ENCODE peak calls at places on chromosomes 16 and 17, in four cellular contexts. G, X, K and U are unnamed samples.

GRCh38 chr17:7914771-7915610 is 1.1 kb downstream of the RNF227 start:
- DNase-seq in X (no peak), K (no peak), G (no peak), U (peak; percentile 52)

GRCh38 chr17:62724398-62725146 is 83.5 kb downstream of the MARCHF10 start:
- DNase-seq in G (no peak), K (no peak), X (no peak), U (no peak)

GRCh38 chr17:27743288-27743885 is 56.9 kb downstream of the NOS2 start:
- DNase-seq in G (no peak), X (no peak), K (no peak), U (no peak)

GRCh38 chr17:44689492-44690217 is at the start of gene CCDC43:
- DNase-seq in G (peak; percentile 90), X (peak; percentile 95), K (peak; percentile 96), U (peak; percentile 72)

GRCh38 chr16:2963611-2964415 is at the start of gene KREMEN2:
- DNase-seq in K (peak; percentile 74), X (peak; percentile 54), G (no peak), U (no peak)

GRCh38 chr17:10614536-10615155 is 42.5 kb downstream of the MYH3 start:
- DNase-seq in G (no peak), K (peak; percentile 72), X (no peak), U (no peak)

GRCh38 chr17:49575524-49576120 is at the start of gene NXPH3:
- DNase-seq in G (peak; percentile 60), K (peak; percentile 82), X (peak; percentile 78), U (no peak)

GRCh38 chr17:56639517-56639916 is 46.0 kb downstream of the NOG start:
- DNase-seq in G (no peak), K (no peak), X (no peak), U (no peak)

GRCh38 chr16:46822270-46822669 is 8.7 kb downstream of the C16orf87 start:
- DNase-seq in G (no peak), X (no peak), K (no peak), U (no peak)

GRCh38 chr16:51276335-51276734 is 125.3 kb upstream of the SALL1 start:
- DNase-seq in K (no peak), X (no peak), G (no peak), U (no peak)

GRCh38 chr16:11052080-11052808 is 107.9 kb downstream of the CLEC16A start:
- DNase-seq in X (peak; percentile 65), K (no peak), G (no peak), U (no peak)

GRCh38 chr16:87295259-87295658 is 21.9 kb downstream of the C16orf95 start:
- DNase-seq in X (no peak), K (no peak), G (no peak), U (no peak)

GRCh38 chr17:45668316-45668715 is 115.8 kb upstream of the CRHR1 start:
- DNase-seq in K (no peak), X (peak; percentile 23), G (no peak), U (no peak)

GRCh38 chr17:67441052-67441738 is 64.1 kb downstream of the PITPNC1 start:
- DNase-seq in X (no peak), G (peak; percentile 30), K (no peak), U (no peak)

GRCh38 chr17:80704381-80704819 is 159.8 kb downstream of the RPTOR start:
- DNase-seq in G (no peak), K (no peak), X (no peak), U (no peak)

GRCh38 chr16:10610499-10611184 is 30.2 kb upstream of the EMP2 start:
- DNase-seq in K (no peak), X (no peak), G (no peak), U (no peak)

GRCh38 chr16:86632206-86632605 is 53.9 kb downstream of the FOXL1 start:
- DNase-seq in K (no peak), X (no peak), G (no peak), U (no peak)

GRCh38 chr17:37312137-37312923 is 63.5 kb upstream of the C17orf78 start:
- DNase-seq in G (no peak), X (no peak), K (no peak), U (no peak)

GRCh38 chr17:50055426-50056216 is at the start of gene ITGA3:
- DNase-seq in K (peak; percentile 80), G (peak; percentile 88), X (peak; percentile 90), U (no peak)

GRCh38 chr16:88941933-88942909 is 34.8 kb downstream of the CBFA2T3 start:
- DNase-seq in K (peak; percentile 78), X (peak; percentile 76), G (peak; percentile 50), U (no peak)

GRCh38 chr17:31541559-31541958 is 150.1 kb downstream of the RAB11FIP4 start:
- DNase-seq in K (no peak), X (no peak), G (no peak), U (no peak)

GRCh38 chr17:14871921-14872320 is 393.2 kb downstream of the PMP22 start:
- DNase-seq in K (no peak), X (no peak), G (no peak), U (no peak)

GRCh38 chr17:27782791-27783206 is 17.5 kb downstream of the NOS2 start:
- DNase-seq in G (peak; percentile 38), X (peak; percentile 53), K (no peak), U (no peak)

GRCh38 chr17:73690581-73691135 is 46.4 kb upstream of the SDK2 start:
- DNase-seq in K (peak; percentile 44), X (no peak), G (peak; percentile 17), U (no peak)

GRCh38 chr16:77613115-77613514 is 109.2 kb upstream of the NUDT7 start:
- DNase-seq in G (no peak), K (no peak), X (no peak), U (no peak)

GRCh38 chr17:44830359-44831269 is 527 bp upstream of the GJC1 start:
- DNase-seq in K (no peak), G (no peak), X (no peak), U (no peak)

GRCh38 chr17:73042809-73043685 is 49.4 kb downstream of the SLC39A11 start:
- DNase-seq in G (no peak), X (no peak), K (no peak), U (no peak)

GRCh38 chr17:81494984-81495383 is 17.6 kb downstream of the ACTG1 start:
- DNase-seq in G (no peak), X (no peak), K (no peak), U (no peak)

GRCh38 chr16:11632455-11632921 is 35.8 kb upstream of the SNN start:
- DNase-seq in G (no peak), K (peak; percentile 36), X (peak; percentile 75), U (peak; percentile 59)

GRCh38 chr16:22055881-22056280 is 36.5 kb upstream of the VWA3A start:
- DNase-seq in K (peak; percentile 14), X (no peak), G (no peak), U (no peak)

GRCh38 chr17:77834170-77835115 is 124.1 kb upstream of the TNRC6C start:
- DNase-seq in G (peak; percentile 52), K (no peak), X (peak; percentile 80), U (no peak)

GRCh38 chr16:2987854-2988253 is 7.6 kb upstream of the PKMYT1 start:
- DNase-seq in G (no peak), K (no peak), X (no peak), U (no peak)

GRCh38 chr17:77247048-77247541 is 106.3 kb downstream of the SEC14L1 start:
- DNase-seq in G (peak; percentile 81), K (peak; percentile 98), X (peak; percentile 91), U (peak; percentile 77)

GRCh38 chr16:12214509-12214908 is 238.0 kb downstream of the SNX29 start:
- DNase-seq in K (no peak), X (no peak), G (no peak), U (no peak)

GRCh38 chr16:3020604-3021448 is 658 bp downstream of the TNFRSF12A start:
- DNase-seq in G (peak; percentile 88), X (peak; percentile 89), K (peak; percentile 85), U (peak; percentile 27)

GRCh38 chr16:14652726-14653125 is 20.0 kb downstream of the BFAR start:
- DNase-seq in K (no peak), G (no peak), X (no peak), U (no peak)

GRCh38 chr16:27242868-27243590 is 25.5 kb downstream of the NSMCE1 start:
- DNase-seq in X (peak; percentile 66), K (peak; percentile 49), G (no peak), U (no peak)

GRCh38 chr16:68733570-68733969 is 3.5 kb upstream of the CDH1 start:
- DNase-seq in K (no peak), X (no peak), G (no peak), U (no peak)

GRCh38 chr16:68734782-68735181 is 2.3 kb upstream of the CDH1 start:
- DNase-seq in K (no peak), G (no peak), X (no peak), U (no peak)

GRCh38 chr16:68737730-68738590 is 868 bp downstream of the CDH1 start:
- DNase-seq in K (peak; percentile 33), G (peak; percentile 65), X (peak; percentile 81), U (no peak)

GRCh38 chr16:68737046-68737729 is at the start of gene CDH1:
- DNase-seq in G (peak; percentile 93), K (peak; percentile 59), X (peak; percentile 94), U (no peak)

GRCh38 chr16:68736561-68736960 is 531 bp upstream of the CDH1 start:
- DNase-seq in X (no peak), G (no peak), K (no peak), U (no peak)
- TF ChIP-seq CTCF in X (no peak), G (no peak), K (no peak), U (no peak)

DNA sequence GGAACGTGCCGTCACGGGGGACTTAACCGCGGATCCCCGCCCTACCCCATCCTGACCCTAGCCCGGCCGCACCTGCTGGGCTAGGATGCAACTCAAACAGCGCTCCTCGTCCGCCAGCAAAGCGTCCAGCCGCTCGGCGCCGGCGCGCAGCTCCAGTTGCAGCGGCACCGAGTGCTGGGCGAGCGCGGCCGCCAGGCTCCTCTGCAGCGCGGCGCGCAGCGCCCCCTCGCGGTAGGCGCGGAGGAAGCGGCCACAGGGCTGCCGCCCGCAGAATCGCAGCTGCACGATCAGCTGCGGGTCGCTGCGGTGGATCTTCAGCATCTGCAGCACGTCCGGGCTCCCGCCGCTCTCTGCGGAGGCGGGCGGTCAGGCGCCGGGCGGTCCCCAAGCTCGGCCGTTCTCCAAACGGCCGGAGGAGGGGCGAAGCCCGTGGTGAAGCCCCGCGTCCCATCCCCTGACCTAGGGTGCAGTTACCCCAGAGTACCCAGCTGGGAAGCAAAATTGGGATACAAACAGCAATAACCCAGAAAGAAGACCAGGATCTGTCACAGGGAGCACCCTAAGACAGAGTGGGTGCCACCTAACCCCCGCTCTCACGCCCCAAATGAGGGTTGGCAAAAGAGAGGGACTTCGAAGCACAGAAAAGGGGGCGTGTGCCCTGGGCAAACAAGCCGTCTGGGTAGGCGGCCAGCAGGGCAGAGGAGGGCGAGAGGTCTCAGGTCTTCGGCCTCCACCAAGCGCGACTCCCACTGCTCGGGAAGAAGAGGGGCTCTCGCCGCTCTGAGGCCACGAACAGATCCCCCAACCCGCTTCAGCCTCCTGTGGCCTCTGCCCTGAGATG is 4.2 kb downstream of the TRADD start:
- DNase-seq in X (peak; percentile 85), G (peak; percentile 76), K (peak; percentile 93), U (peak; percentile 58)
- TF ChIP-seq CTCF in X (peak; percentile 99), G (peak; percentile 96), K (peak; percentile 96), U (peak; percentile 99)

GRCh38 chr17:12342609-12343248 is 322.1 kb downstream of the MAP2K4 start:
- DNase-seq in K (peak; percentile 52), G (no peak), X (no peak), U (no peak)
- TF ChIP-seq CTCF in K (peak; percentile 48), G (no peak), X (peak; percentile 45), U (no peak)

DNA sequence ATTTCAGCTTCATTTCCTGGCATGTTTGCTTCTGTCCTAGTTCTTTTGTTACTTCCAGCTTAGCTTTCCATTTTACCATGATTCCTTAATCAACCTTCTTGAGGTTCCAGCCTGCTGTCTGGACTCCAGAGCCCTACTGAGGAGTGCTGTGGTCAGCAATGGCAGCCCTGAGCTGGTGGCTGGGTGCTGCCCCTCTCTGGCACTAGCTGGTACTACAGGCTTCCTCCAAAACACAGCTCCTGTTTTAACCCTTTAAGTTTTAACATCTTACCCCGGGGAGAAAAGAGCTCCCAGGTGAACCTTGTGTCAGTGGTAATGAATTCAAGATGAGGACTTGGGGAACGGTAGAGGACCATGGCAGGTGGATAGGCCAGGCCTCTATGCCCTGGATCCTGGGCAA is 395.5 kb downstream of the TMEM114 start:
- DNase-seq in G (no peak), X (no peak), K (peak; percentile 48), U (no peak)
- TF ChIP-seq CTCF in G (no peak), X (no peak), K (peak; percentile 60), U (no peak)